ENCODE peak calls at places on chromosomes 11 and 22, in seven cellular contexts. K is mucosa of descending colon; W is D341Med; Q is naive thymus-derived CD8-positive, alpha-beta T cell; V is NCI-H510A treated with DMSO at 0.1 percent for 48 hours; M is B cell; J is fibroblast of lung. U is an unnamed sample.

GRCh38 chr11:12284321-12285050 is 92.9 kb upstream of the PARVA start:
- DNase-seq in K (no peak), W (no peak), Q (no peak), V (no peak), M (no peak), J (peak; percentile 89), U (peak; percentile 1)

GRCh38 chr11:7490535-7490934 is 5.2 kb downstream of the OLFML1 start:
- DNase-seq in K (no peak), W (no peak), Q (no peak), V (no peak), M (no peak), J (no peak), U (no peak)

GRCh38 chr22:49076300-49077035 is 751.2 kb downstream of the BRD1 start:
- DNase-seq in K (no peak), W (no peak), Q (no peak), V (no peak), M (no peak), J (no peak), U (no peak)

GRCh38 chr11:34192481-34193401 is 87.3 kb downstream of the NAT10 start:
- DNase-seq in K (no peak), W (no peak), Q (no peak), V (no peak), M (no peak), J (peak; percentile 95), U (no peak)

GRCh38 chr11:70734379-70734778 is 336.1 kb downstream of the CTTN start:
- DNase-seq in K (no peak), W (no peak), Q (no peak), V (no peak), M (no peak), J (no peak), U (no peak)

GRCh38 chr22:28984482-28985158 is 77.0 kb downstream of the C22orf31 start:
- DNase-seq in K (no peak), W (no peak), Q (no peak), V (no peak), M (no peak), J (no peak), U (no peak)

GRCh38 chr11:8584511-8584910 is 9.5 kb downstream of the STK33 start:
- DNase-seq in K (no peak), W (no peak), Q (no peak), V (peak; percentile 80), M (no peak), J (no peak), U (no peak)

GRCh38 chr22:42892156-42892555 is 35.1 kb upstream of the ARFGAP3 start:
- DNase-seq in K (no peak), W (no peak), Q (no peak), V (no peak), M (no peak), J (no peak), U (no peak)

GRCh38 chr22:49995413-49996191 is 17.0 kb downstream of the IL17REL start:
- DNase-seq in K (peak; percentile 42), W (no peak), Q (no peak), V (no peak), M (no peak), J (no peak), U (no peak)

GRCh38 chr22:27637604-27638003 is 164.0 kb downstream of the MN1 start:
- DNase-seq in K (no peak), W (no peak), Q (no peak), V (no peak), M (no peak), J (peak; percentile 56), U (no peak)

GRCh38 chr11:47928426-47928825 is 51.9 kb upstream of the PTPRJ start:
- DNase-seq in K (no peak), W (no peak), Q (no peak), V (peak; percentile 24), M (no peak), J (no peak), U (no peak)

GRCh38 chr22:29799217-29799680 is 32.1 kb downstream of the UQCR10 start:
- DNase-seq in K (peak; percentile 54), W (no peak), Q (no peak), V (peak; percentile 68), M (no peak), J (peak; percentile 97), U (no peak)

GRCh38 chr11:46050065-46050464 is 71.2 kb downstream of the PHF21A start:
- DNase-seq in K (no peak), W (peak; percentile 21), Q (no peak), V (no peak), M (no peak), J (peak; percentile 93), U (peak; percentile 4)

GRCh38 chr11:97454988-97455387 is 1065.2 kb downstream of the JRKL start:
- DNase-seq in K (no peak), W (no peak), Q (no peak), V (peak; percentile 3), M (no peak), J (peak; percentile 14), U (no peak)

GRCh38 chr11:9672288-9672916 is 8.5 kb downstream of the SWAP70 start:
- DNase-seq in K (no peak), W (no peak), Q (no peak), V (no peak), M (no peak), J (peak; percentile 38), U (no peak)

GRCh38 chr22:38802671-38803121 is 8.8 kb upstream of the DNAL4 start:
- DNase-seq in K (no peak), W (peak; percentile 41), Q (no peak), V (no peak), M (no peak), J (peak; percentile 92), U (no peak)